ENCODE peak calls at places on chromosomes 16 and 17, in seven cellular contexts. O is colonic mucosa; R is CD8-positive, alpha-beta memory T cell; U is lung; J is thoracic aorta; B is left lung; A is SK-N-SH. L is an unnamed sample.

GRCh38 chr17:18026408-18026776 is 12.6 kb downstream of the ATPAF2 start:
- DNase-seq in J (no peak), R (peak; percentile 66), A (peak; percentile 68), O (no peak), B (no peak), U (no peak), L (peak; percentile 14)

GRCh38 chr16:90032664-90033346 is 13.5 kb upstream of the DBNDD1 start:
- DNase-seq in B (peak; percentile 34), J (no peak), R (no peak), A (no peak), U (no peak), O (no peak), L (no peak)

GRCh38 chr16:85924675-85925074 is 25.7 kb downstream of the IRF8 start:
- DNase-seq in J (no peak), B (no peak), R (no peak), U (no peak), A (no peak), O (no peak), L (peak; percentile 14)

GRCh38 chr16:67246081-67246944 is 968 bp downstream of the FHOD1 start:
- DNase-seq in R (peak; percentile 46), A (peak; percentile 91), J (no peak), B (peak; percentile 95), U (peak; percentile 94), O (peak; percentile 96), L (peak; percentile 83)

GRCh38 chr16:54429029-54429428 is 142.4 kb upstream of the IRX3 start:
- DNase-seq in A (no peak), J (no peak), B (no peak), O (no peak), U (no peak), R (no peak), L (no peak)

GRCh38 chr16:46715769-46716305 is 26.4 kb downstream of the ORC6 start:
- DNase-seq in O (no peak), A (no peak), B (no peak), U (no peak), R (no peak), J (no peak), L (no peak)

GRCh38 chr17:70434536-70435490 is 265.5 kb downstream of the KCNJ2 start:
- DNase-seq in J (no peak), B (no peak), R (no peak), O (peak; percentile 77), A (no peak), U (no peak), L (no peak)

GRCh38 chr16:69386596-69386995 is 789 bp upstream of the TERF2 start:
- DNase-seq in J (no peak), A (no peak), O (no peak), B (no peak), R (no peak), U (no peak), L (no peak)

GRCh38 chr16:31869511-31870201 is 4.0 kb upstream of the ZNF267 start:
- DNase-seq in A (no peak), J (no peak), R (peak; percentile 87), B (no peak), U (peak; percentile 61), O (peak; percentile 56), L (peak; percentile 69)

GRCh38 chr17:61574542-61575351 is 16.3 kb downstream of the NACA2 start:
- DNase-seq in A (peak; percentile 76), R (no peak), J (no peak), B (no peak), U (no peak), O (peak; percentile 38), L (peak; percentile 89)

GRCh38 chr16:56066617-56067016 is 124.7 kb upstream of the GNAO1 start:
- DNase-seq in A (no peak), B (no peak), J (no peak), R (no peak), U (no peak), O (no peak), L (no peak)

GRCh38 chr16:25176136-25176535 is 40.6 kb upstream of the AQP8 start:
- DNase-seq in U (no peak), B (no peak), A (no peak), J (no peak), R (no peak), O (no peak), L (no peak)

GRCh38 chr17:4530799-4531730 is 24.1 kb downstream of the MYBBP1A start:
- DNase-seq in A (no peak), R (no peak), U (no peak), O (no peak), J (no peak), B (no peak), L (no peak)

GRCh38 chr17:68418876-68419275 is 38.4 kb downstream of the WIPI1 start:
- DNase-seq in R (no peak), J (no peak), O (no peak), U (no peak), A (no peak), B (no peak), L (no peak)

GRCh38 chr17:9924735-9925191 is 19.7 kb upstream of the RCVRN start:
- DNase-seq in R (peak; percentile 36), J (no peak), U (no peak), O (no peak), A (peak; percentile 61), B (no peak), L (peak; percentile 83)

GRCh38 chr17:8176197-8176940 is at the start of gene TMEM107:
- DNase-seq in J (no peak), A (peak; percentile 87), B (peak; percentile 98), U (peak; percentile 88), R (peak; percentile 87), O (peak; percentile 94), L (peak; percentile 83)

GRCh38 chr17:79988163-79988971 is 47.3 kb downstream of the TBC1D16 start:
- DNase-seq in O (peak; percentile 83), A (no peak), B (peak; percentile 67), J (no peak), R (no peak), U (no peak), L (peak; percentile 93)

GRCh38 chr17:28773736-28774135 is 29.9 kb downstream of the TRAF4 start:
- DNase-seq in O (no peak), A (no peak), J (no peak), B (no peak), U (no peak), R (no peak), L (no peak)

GRCh38 chr16:72833491-72833890 is 214.4 kb downstream of the ZFHX3 start:
- DNase-seq in J (no peak), B (no peak), R (no peak), U (no peak), O (no peak), A (no peak), L (no peak)

GRCh38 chr16:72833969-72834368 is 214.0 kb downstream of the ZFHX3 start:
- DNase-seq in A (no peak), J (no peak), R (no peak), B (no peak), U (no peak), O (no peak), L (no peak)

GRCh38 chr16:72835041-72835440 is 212.9 kb downstream of the ZFHX3 start:
- DNase-seq in B (no peak), A (no peak), R (no peak), O (no peak), U (no peak), J (no peak), L (no peak)

GRCh38 chr16:72834499-72834898 is 213.4 kb downstream of the ZFHX3 start:
- DNase-seq in B (no peak), U (no peak), R (no peak), O (no peak), J (no peak), A (no peak), L (no peak)

GRCh38 chr16:72832640-72833039 is 215.3 kb downstream of the ZFHX3 start:
- DNase-seq in U (peak; percentile 79), B (peak; percentile 94), J (no peak), A (peak; percentile 84), O (peak; percentile 89), R (peak; percentile 36), L (peak; percentile 81)
- H3K4me1 ChIP-seq in U (no peaks in the 10 kb centered on the region), B (no peaks in the 10 kb centered on the region), J (peaks cover 14% of the 10 kb centered on the region), A (peaks cover 3% of the 10 kb centered on the region), O (peaks cover 4% of the 10 kb centered on the region), R (no peaks in the 10 kb centered on the region), L (peaks cover 5% of the 10 kb centered on the region)

GRCh38 chr16:14015017-14015416 is 56.1 kb upstream of the MRTFB start:
- DNase-seq in U (no peak), R (no peak), B (no peak), O (no peak), J (no peak), A (no peak), L (no peak)

GRCh38 chr16:14013571-14014283 is 57.4 kb upstream of the MRTFB start:
- DNase-seq in U (peak; percentile 42), R (no peak), A (peak; percentile 66), B (no peak), J (peak; percentile 11), O (no peak), L (peak; percentile 62)

GRCh38 chr16:14015948-14016347 is 55.2 kb upstream of the MRTFB start:
- DNase-seq in B (no peak), O (no peak), U (no peak), J (no peak), A (no peak), R (no peak), L (peak; percentile 65)

GRCh38 chr16:14014284-14014625 is 56.9 kb upstream of the MRTFB start:
- DNase-seq in B (no peak), A (no peak), R (no peak), J (no peak), O (no peak), U (no peak), L (no peak)

GRCh38 chr16:14015461-14015860 is 55.7 kb upstream of the MRTFB start:
- DNase-seq in A (no peak), O (no peak), B (no peak), U (no peak), J (no peak), R (no peak), L (no peak)
- H3K4me1 ChIP-seq in A (peaks cover 11% of the 10 kb centered on the region), O (no peaks in the 10 kb centered on the region), B (peaks cover 32% of the 10 kb centered on the region), U (peaks cover 6% of the 10 kb centered on the region), J (peaks cover 16% of the 10 kb centered on the region), R (no peaks in the 10 kb centered on the region), L (peaks cover 14% of the 10 kb centered on the region)

GRCh38 chr16:47979783-47980182 is 176.0 kb downstream of the ABCC12 start:
- DNase-seq in A (no peak), O (no peak), J (no peak), R (no peak), B (no peak), U (no peak), L (no peak)
- H3K4me1 ChIP-seq in A (no peaks in the 10 kb centered on the region), O (no peaks in the 10 kb centered on the region), J (no peaks in the 10 kb centered on the region), R (no peaks in the 10 kb centered on the region), B (no peaks in the 10 kb centered on the region), U (no peaks in the 10 kb centered on the region), L (peaks cover 4% of the 10 kb centered on the region)

GRCh38 chr17:12024332-12024731 is 3.7 kb downstream of the MAP2K4 start:
- DNase-seq in B (no peak), J (no peak), R (no peak), O (no peak), A (no peak), U (no peak), L (peak; percentile 96)

GRCh38 chr17:12022310-12022709 is 1.6 kb downstream of the MAP2K4 start:
- DNase-seq in U (no peak), O (no peak), B (no peak), J (no peak), R (no peak), A (peak; percentile 28), L (no peak)

GRCh38 chr17:12020595-12021590 is at the start of gene MAP2K4:
- DNase-seq in U (peak; percentile 94), A (peak; percentile 97), J (peak; percentile 54), R (peak; percentile 94), B (peak; percentile 99), O (peak; percentile 97), L (peak; percentile 93)

DNA sequence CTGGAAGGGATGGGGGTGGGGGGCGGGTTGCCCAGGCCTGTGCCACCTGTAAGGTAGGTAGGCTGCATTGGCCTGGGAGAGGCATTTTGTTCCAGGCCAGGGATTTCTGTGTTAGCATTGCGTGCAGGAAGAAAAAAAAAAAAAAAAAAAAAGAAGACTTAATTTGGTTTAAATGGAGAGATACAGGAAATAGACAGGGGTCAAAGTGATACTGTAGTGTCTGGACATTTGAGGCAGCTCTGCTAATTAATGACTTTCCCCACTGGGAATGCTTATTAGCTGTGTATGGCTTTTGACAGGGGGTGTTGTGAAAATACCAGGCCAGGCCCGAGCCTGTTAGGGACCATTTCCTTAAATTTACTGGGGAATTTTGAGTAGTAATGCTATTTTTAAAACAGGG is 927 bp downstream of the MAP2K4 start:
- DNase-seq in J (no peak), A (no peak), U (no peak), O (no peak), B (no peak), R (no peak), L (no peak)
- H3K4me1 ChIP-seq in J (peaks cover 9% of the 10 kb centered on the region), A (peaks cover 17% of the 10 kb centered on the region), U (no peaks in the 10 kb centered on the region), O (peaks cover 6% of the 10 kb centered on the region), B (peaks cover 41% of the 10 kb centered on the region), R (peaks cover 37% of the 10 kb centered on the region), L (peaks cover 49% of the 10 kb centered on the region)

L was measured in PC-3.